ENCODE peak calls at places on chromosomes 3 and 15, in six cellular contexts. N is left lung, M is mammary epithelial cell, H is tibial nerve, J is spleen, K is thoracic aorta. P is an unnamed sample.

GRCh38 chr3:171156455-171157005 is 130.0 kb upstream of the SLC2A2 start:
- DNase-seq in N (no peak), M (peak; percentile 63), H (no peak), J (no peak), K (no peak), P (no peak)

GRCh38 chr3:156601497-156601896 is 46.6 kb upstream of the SSR3 start:
- DNase-seq in N (no peak), M (no peak), H (no peak), J (no peak), K (no peak), P (no peak)

GRCh38 chr15:66108483-66109270 is 144.9 kb downstream of the MEGF11 start:
- DNase-seq in N (no peak), M (no peak), H (no peak), J (peak; percentile 53), K (no peak), P (no peak)

GRCh38 chr3:70550723-70551319 is 238.4 kb upstream of the MDFIC2 start:
- DNase-seq in N (peak; percentile 72), M (peak; percentile 45), H (peak; percentile 53), J (peak; percentile 87), K (peak; percentile 7), P (peak; percentile 73)

GRCh38 chr3:131216801-131217200 is 164.8 kb upstream of the NUDT16 start:
- DNase-seq in N (no peak), M (peak; percentile 66), H (no peak), J (no peak), K (peak; percentile 12), P (no peak)

GRCh38 chr3:184636774-184637316 is 75.0 kb downstream of the MAGEF1 start:
- DNase-seq in N (no peak), M (peak; percentile 87), H (no peak), J (no peak), K (no peak), P (no peak)

GRCh38 chr15:49137861-49138260 is 17.5 kb downstream of the COPS2 start:
- DNase-seq in N (no peak), M (no peak), H (no peak), J (no peak), K (no peak), P (no peak)

GRCh38 chr15:90836296-90836871 is 32.0 kb upstream of the FURIN start:
- DNase-seq in N (no peak), M (no peak), H (no peak), J (no peak), K (no peak), P (no peak)

GRCh38 chr3:18134386-18135082 is 290.6 kb downstream of the SATB1 start:
- DNase-seq in N (no peak), M (peak; percentile 63), H (no peak), J (no peak), K (no peak), P (no peak)

GRCh38 chr3:188458761-188459160 is 304.8 kb downstream of the LPP start:
- DNase-seq in N (no peak), M (no peak), H (no peak), J (no peak), K (no peak), P (no peak)

GRCh38 chr3:132964267-132964666 is 73.9 kb upstream of the TMEM108 start:
- DNase-seq in N (no peak), M (no peak), H (no peak), J (no peak), K (no peak), P (no peak)

GRCh38 chr3:121998030-121998580 is 23.9 kb downstream of the ILDR1 start:
- DNase-seq in N (peak; percentile 42), M (peak; percentile 42), H (no peak), J (no peak), K (no peak), P (no peak)

GRCh38 chr3:55571216-55571813 is 84.2 kb upstream of the WNT5A start:
- DNase-seq in N (no peak), M (peak; percentile 23), H (no peak), J (no peak), K (no peak), P (no peak)

GRCh38 chr3:152362086-152362485 is 93.4 kb downstream of the MBNL1 start:
- DNase-seq in N (no peak), M (no peak), H (no peak), J (no peak), K (no peak), P (no peak)

GRCh38 chr3:152357587-152357986 is 88.9 kb downstream of the MBNL1 start:
- DNase-seq in N (no peak), M (no peak), H (no peak), J (no peak), K (no peak), P (no peak)

GRCh38 chr3:152360966-152361365 is 92.2 kb downstream of the MBNL1 start:
- DNase-seq in N (no peak), M (no peak), H (no peak), J (no peak), K (no peak), P (no peak)

GRCh38 chr3:152360303-152360702 is 91.6 kb downstream of the MBNL1 start:
- DNase-seq in N (no peak), M (no peak), H (no peak), J (no peak), K (no peak), P (no peak)

DNA sequence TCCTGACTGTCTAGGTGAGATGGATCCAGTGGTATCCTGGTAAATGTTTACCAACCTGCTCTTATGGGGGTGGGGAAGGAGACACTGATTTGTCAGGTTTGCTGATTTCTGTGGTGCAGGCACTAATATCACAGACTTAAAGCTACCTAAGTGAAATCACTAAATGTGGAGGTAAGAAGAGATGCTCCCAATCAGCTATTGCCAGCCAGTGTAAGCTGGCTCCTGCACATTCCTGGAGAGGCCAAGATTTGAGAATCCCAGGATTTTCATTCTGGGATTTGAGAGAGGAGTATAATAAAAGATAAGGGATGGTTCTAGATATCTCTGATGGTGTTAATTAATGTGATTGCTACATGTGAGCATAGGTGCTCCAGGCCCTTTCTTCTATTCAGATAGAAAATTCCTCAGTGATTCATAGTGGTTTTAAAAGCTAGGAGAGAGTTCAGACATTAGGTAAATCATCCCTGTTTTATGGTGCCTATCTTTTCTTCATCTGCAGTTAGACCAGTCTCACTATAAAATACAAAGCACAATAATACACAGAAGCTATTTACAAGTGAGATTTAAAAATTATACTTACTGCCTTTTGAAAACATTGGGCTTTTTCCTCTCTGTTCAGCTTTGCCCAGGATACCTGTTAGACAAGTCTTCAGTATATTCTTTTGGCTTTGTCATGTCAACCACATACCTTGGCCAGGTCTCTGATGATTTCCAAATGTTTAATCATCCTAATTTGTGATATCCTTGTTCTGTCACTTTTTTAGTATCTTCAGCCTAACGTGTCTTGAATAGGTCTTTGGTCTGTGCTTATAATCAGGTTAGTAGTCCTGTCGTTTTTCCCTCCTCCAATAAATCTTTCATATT is 90.9 kb downstream of the MBNL1 start:
- DNase-seq in N (no peak), M (peak; percentile 66), H (no peak), J (no peak), K (no peak), P (no peak)
- H3K4me1 ChIP-seq in N (peaks cover 8% of the 10 kb centered on the region), M (peaks cover 18% of the 10 kb centered on the region), H (peaks cover 27% of the 10 kb centered on the region), J (peaks cover 100% of the 10 kb centered on the region), K (peaks cover 52% of the 10 kb centered on the region), P (no peaks in the 10 kb centered on the region)

GRCh38 chr3:5295191-5295690 is 107.7 kb downstream of the EDEM1 start:
- DNase-seq in N (no peak), M (peak; percentile 18), H (no peak), J (no peak), K (no peak), P (no peak)
- H3K27ac ChIP-seq in N (no peak overlapping the region), M (no peak overlapping the region), H (no peak overlapping the region), J (no peak overlapping the region), K (no peak overlapping the region), P (no peak overlapping the region)

GRCh38 chr15:72859757-72860145 is 76.2 kb upstream of the ADPGK start:
- DNase-seq in N (no peak), M (no peak), H (no peak), J (no peak), K (no peak), P (no peak)

GRCh38 chr15:72859023-72859756 is 75.6 kb upstream of the ADPGK start:
- DNase-seq in N (no peak), M (no peak), H (no peak), J (no peak), K (no peak), P (no peak)

GRCh38 chr15:72857331-72858065 is 73.9 kb upstream of the ADPGK start:
- DNase-seq in N (no peak), M (no peak), H (no peak), J (no peak), K (no peak), P (no peak)

GRCh38 chr15:72856549-72857040 is 73.0 kb upstream of the ADPGK start:
- DNase-seq in N (no peak), M (no peak), H (no peak), J (peak; percentile 14), K (no peak), P (no peak)

DNA sequence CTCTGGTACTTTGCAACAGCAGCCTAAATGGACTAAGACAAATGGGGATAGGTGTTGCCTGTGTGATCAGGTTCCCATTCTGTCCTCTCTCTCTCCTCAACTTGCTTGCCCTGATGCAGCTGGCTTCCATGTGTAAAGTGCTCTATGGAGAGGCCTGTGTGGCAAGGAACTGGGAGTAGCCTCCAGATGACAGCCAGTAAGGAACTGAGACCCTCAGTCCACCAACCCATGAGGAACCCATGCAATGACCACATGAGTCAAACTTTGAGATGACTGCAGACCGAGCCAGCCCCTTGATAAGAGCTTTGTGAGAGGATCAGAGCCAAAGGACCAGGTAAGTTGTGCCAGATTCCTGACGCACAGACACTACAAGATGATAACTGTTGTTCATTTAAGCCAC is 74.6 kb upstream of the ADPGK start:
- DNase-seq in N (no peak), M (no peak), H (no peak), J (no peak), K (no peak), P (no peak)
- TF ChIP-seq CTCF in N (no peak), M (no peak), H (no peak), J (no peak), K (no peak), P (no peak)

GRCh38 chr3:52047295-52047960 is 8.9 kb downstream of the DUSP7 start:
- DNase-seq in N (peak; percentile 57), M (peak; percentile 91), H (no peak), J (no peak), K (no peak), P (no peak)

GRCh38 chr3:52049503-52049902 is 6.9 kb downstream of the DUSP7 start:
- DNase-seq in N (no peak), M (no peak), H (no peak), J (no peak), K (no peak), P (no peak)

GRCh38 chr3:52044869-52045616 is 11.3 kb downstream of the DUSP7 start:
- DNase-seq in N (no peak), M (no peak), H (no peak), J (no peak), K (no peak), P (no peak)

GRCh38 chr3:52046186-52046913 is 10.0 kb downstream of the DUSP7 start:
- DNase-seq in N (peak; percentile 62), M (peak; percentile 100), H (no peak), J (no peak), K (peak; percentile 78), P (peak; percentile 97)

DNA sequence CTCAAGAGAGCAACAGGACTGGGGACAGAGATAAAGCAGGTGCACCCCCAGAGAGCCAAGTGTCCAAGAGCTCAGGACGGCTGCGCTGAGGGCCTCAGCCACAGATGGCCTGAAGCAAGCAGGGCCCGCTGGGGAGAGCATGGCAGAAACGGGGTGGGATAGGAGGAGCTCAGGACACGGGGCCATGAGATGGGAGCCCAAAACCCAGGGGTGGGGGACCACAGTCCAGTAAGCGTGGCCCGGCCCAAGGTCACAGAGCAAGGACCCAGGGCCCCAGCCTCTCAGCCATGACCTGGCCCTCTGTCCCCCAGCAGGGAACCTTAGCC is 9.5 kb downstream of the DUSP7 start:
- DNase-seq in N (no peak), M (no peak), H (no peak), J (no peak), K (no peak), P (no peak)
- H3K4me1 ChIP-seq in N (peaks cover 31% of the 10 kb centered on the region), M (peaks cover 65% of the 10 kb centered on the region), H (peaks cover 17% of the 10 kb centered on the region), J (peaks cover 60% of the 10 kb centered on the region), K (peaks cover 27% of the 10 kb centered on the region), P (peaks cover 46% of the 10 kb centered on the region)